ENCODE peak calls at places on chromosomes 7 and 10, in nine cellular contexts. A, R, O, W, T, Z, E, B and H are unnamed samples.

GRCh38 chr7:72674394-72674793 is 153.6 kb downstream of the TYW1B start:
- DNase-seq in A (no peak), R (no peak), O (no peak), W (no peak), T (no peak), Z (no peak), E (no peak), B (no peak), H (peak; percentile 48)

GRCh38 chr10:120456626-120457430 is at the start of gene PLPP4:
- DNase-seq in A (no peak), R (peak; percentile 79), O (peak; percentile 59), W (peak; percentile 44), T (no peak), Z (peak; percentile 73), E (peak; percentile 78), B (peak; percentile 91), H (peak; percentile 53)

GRCh38 chr7:26735976-26736600 is 128.3 kb downstream of the SKAP2 start:
- DNase-seq in A (no peak), R (no peak), O (peak; percentile 61), W (no peak), T (no peak), Z (no peak), E (no peak), B (no peak), H (no peak)

GRCh38 chr10:71729023-71729649 is 9.6 kb upstream of the C10orf105 start:
- DNase-seq in A (no peak), R (no peak), O (no peak), W (no peak), T (peak; percentile 28), Z (no peak), E (no peak), B (peak; percentile 79), H (peak; percentile 69)

GRCh38 chr10:59536151-59536550 is 173.5 kb downstream of the SLC16A9 start:
- DNase-seq in A (no peak), R (peak; percentile 89), O (no peak), W (no peak), T (no peak), Z (peak; percentile 32), E (no peak), B (peak; percentile 16), H (peak; percentile 84)

GRCh38 chr7:18866359-18867036 is 250.9 kb downstream of the TWIST1 start:
- DNase-seq in A (peak; percentile 43), R (peak; percentile 100), O (no peak), W (no peak), T (no peak), Z (peak; percentile 54), E (no peak), B (no peak), H (peak; percentile 93)

GRCh38 chr7:131211500-131211899 is 116.2 kb upstream of the MKLN1 start:
- DNase-seq in A (no peak), R (no peak), O (no peak), W (no peak), T (no peak), Z (no peak), E (no peak), B (no peak), H (no peak)

GRCh38 chr10:131667047-131667446 is 233.8 kb upstream of the PPP2R2D start:
- DNase-seq in A (no peak), R (no peak), O (no peak), W (no peak), T (no peak), Z (no peak), E (no peak), B (no peak), H (no peak)

GRCh38 chr10:114349505-114350211 is 54.6 kb downstream of the AFAP1L2 start:
- DNase-seq in A (no peak), R (no peak), O (no peak), W (no peak), T (no peak), Z (peak; percentile 67), E (peak; percentile 34), B (no peak), H (no peak)

GRCh38 chr7:76430211-76430610 is 5.5 kb downstream of the ZP3 start:
- DNase-seq in A (no peak), R (no peak), O (no peak), W (no peak), T (no peak), Z (no peak), E (no peak), B (no peak), H (no peak)

GRCh38 chr7:36182854-36183604 is 30.0 kb downstream of the EEPD1 start:
- DNase-seq in A (no peak), R (no peak), O (no peak), W (no peak), T (no peak), Z (peak; percentile 12), E (peak; percentile 13), B (no peak), H (no peak)

GRCh38 chr7:111172573-111172972 is 81.6 kb downstream of the LRRN3 start:
- DNase-seq in A (no peak), R (no peak), O (no peak), W (no peak), T (no peak), Z (no peak), E (no peak), B (no peak), H (no peak)

GRCh38 chr10:33376976-33377657 is 42.6 kb upstream of the NRP1 start:
- DNase-seq in A (peak; percentile 10), R (peak; percentile 90), O (no peak), W (no peak), T (no peak), Z (no peak), E (no peak), B (no peak), H (peak; percentile 97)

GRCh38 chr10:91856637-91857036 is 52.6 kb downstream of the FGFBP3 start:
- DNase-seq in A (peak; percentile 3), R (peak; percentile 19), O (peak; percentile 62), W (peak; percentile 24), T (peak; percentile 5), Z (peak; percentile 19), E (peak; percentile 22), B (no peak), H (peak; percentile 39)

DNA sequence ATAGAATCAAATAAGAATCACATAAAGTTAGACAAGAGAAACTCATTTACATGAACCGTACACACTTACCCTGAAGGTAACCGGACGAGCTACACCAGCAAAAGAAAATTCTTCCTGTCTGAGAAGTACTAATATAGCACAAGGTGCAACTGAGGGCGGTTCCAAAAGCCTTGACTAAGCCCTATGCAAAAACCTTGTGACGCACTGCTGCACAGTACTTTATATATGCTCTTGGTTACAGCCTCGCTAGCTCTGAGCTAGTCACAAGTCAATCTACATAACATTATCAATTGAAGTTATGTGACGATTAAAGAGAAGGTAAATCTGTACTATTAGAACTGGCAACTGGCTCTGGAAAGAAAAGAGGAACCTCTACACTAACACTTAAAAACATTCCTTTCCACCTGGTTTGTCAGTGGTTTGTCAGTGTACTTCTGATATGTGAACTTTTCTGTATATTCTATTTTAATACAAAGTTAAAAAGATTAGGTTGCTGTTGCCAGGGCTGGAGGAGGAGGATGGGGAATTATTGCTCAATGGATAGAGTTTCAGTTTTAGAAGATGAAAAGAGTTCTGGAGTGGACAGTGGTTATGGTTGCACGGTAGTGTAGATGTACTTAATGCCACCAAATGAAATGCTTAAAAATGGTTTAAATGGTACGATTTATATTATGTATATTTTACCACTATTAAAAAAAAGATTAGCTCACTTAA is 21.6 kb downstream of the NT5C3A start:
- DNase-seq in A (no peak), R (peak; percentile 54), O (no peak), W (peak; percentile 96), T (peak; percentile 91), Z (peak; percentile 64), E (no peak), B (no peak), H (peak; percentile 86)
- TF ChIP-seq EZH2phosphoT487 in A (no peak), R (no peak), O (no peak), W (no peak), T (no peak), Z (no peak), E (no peak), B (no peak), H (no peak)

DNA sequence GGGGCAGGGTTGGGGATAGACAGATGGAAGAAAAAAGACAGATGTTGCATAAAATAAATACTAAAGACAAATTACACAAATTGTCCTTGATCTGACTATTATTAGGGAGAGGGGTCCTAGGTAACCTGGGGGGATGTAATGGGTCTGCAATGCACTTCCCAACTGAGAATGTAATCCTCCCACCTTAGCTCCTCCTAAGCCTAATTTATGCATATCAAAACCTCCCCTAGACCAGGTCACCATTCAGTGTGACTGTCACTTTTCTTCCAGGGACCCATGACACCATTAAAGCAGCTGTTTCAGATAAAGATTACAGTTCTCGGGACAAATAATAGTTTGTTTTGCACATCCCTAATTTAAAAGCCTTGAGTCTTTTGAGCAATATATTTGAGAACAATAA is 133.9 kb upstream of the FEZF1 start:
- DNase-seq in A (no peak), R (no peak), O (peak; percentile 29), W (no peak), T (no peak), Z (no peak), E (peak; percentile 54), B (no peak), H (no peak)
- H3K27ac ChIP-seq in A (no peak overlapping the region), R (no peak overlapping the region), O (peak overlapping the region; percentile 93), W (no peak overlapping the region), T (no peak overlapping the region), Z (no peak overlapping the region), E (peak overlapping the region; percentile 86), B (no peak overlapping the region), H (no peak overlapping the region)

DNA sequence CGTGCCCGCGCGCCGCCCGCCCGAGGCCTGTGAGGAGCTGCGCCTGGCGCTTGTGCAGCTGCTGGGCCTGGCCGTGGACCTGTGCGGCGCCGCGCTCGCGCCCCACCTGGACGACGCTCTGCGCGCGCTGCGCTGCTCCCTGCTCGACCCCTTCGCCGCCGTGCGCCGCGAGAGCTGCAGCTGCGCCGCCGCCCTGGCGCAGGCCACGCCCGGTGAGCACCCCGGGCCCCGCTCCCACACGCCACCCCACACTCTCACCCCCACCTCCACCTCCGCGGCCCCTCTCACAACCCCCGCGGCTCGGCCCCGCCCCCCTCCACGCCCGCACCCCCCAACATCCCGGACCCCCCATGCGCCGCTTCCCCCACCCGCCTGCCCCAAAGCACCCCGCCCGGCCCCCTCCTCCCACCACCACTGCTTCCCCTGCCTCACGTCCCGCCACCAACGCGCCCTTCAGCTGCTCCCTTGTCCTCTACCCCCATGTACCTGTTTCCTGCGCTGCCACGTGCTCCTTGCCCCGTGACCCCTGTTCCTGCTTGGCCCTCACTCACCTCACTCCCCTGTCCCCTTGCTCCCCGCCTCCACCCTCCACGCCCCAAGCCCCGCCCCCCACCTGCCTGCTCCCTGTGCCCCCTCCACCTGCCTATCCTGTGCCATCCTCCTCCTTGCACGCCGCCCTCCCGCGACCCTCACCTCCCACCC is at the start of gene PRKAR1B:
- DNase-seq in A (no peak), R (peak; percentile 60), O (peak; percentile 73), W (peak; percentile 40), T (peak; percentile 71), Z (peak; percentile 69), E (peak; percentile 68), B (peak; percentile 87), H (peak; percentile 20)
- TF ChIP-seq EZH2phosphoT487 in A (no peak), R (no peak), O (no peak), W (no peak), T (no peak), Z (no peak), E (no peak), B (no peak), H (no peak)

GRCh38 chr7:136897676-136898075 is 29.2 kb downstream of the CHRM2 start:
- DNase-seq in A (no peak), R (no peak), O (no peak), W (no peak), T (no peak), Z (no peak), E (no peak), B (no peak), H (no peak)

GRCh38 chr7:136894789-136895188 is 26.3 kb downstream of the CHRM2 start:
- DNase-seq in A (no peak), R (no peak), O (no peak), W (no peak), T (no peak), Z (no peak), E (no peak), B (no peak), H (no peak)

GRCh38 chr7:136900005-136900404 is 31.6 kb downstream of the CHRM2 start:
- DNase-seq in A (no peak), R (no peak), O (no peak), W (no peak), T (no peak), Z (no peak), E (no peak), B (no peak), H (no peak)
- H3K27ac ChIP-seq in A (no peak overlapping the region), R (no peak overlapping the region), O (no peak overlapping the region), W (no peak overlapping the region), T (no peak overlapping the region), Z (no peak overlapping the region), E (no peak overlapping the region), B (no peak overlapping the region), H (no peak overlapping the region)